ENCODE peak calls at places on chromosomes 6 and 20, in four cellular contexts. D is cardiac muscle cell, V is right cardiac atrium, Z is pancreas. S is an unnamed sample.
A peak's percentile ranks its signal among the peaks of the same experiment; 100 is the strongest.

GRCh38 chr6:31419842-31420241 is 16.4 kb downstream of the MICA start:
- DNase-seq in D (no peak), V (no peak), Z (no peak), S (no peak)

GRCh38 chr6:112268011-112268410 is 13.6 kb upstream of the LAMA4 start:
- DNase-seq in D (no peak), V (no peak), Z (no peak), S (no peak)

GRCh38 chr6:75775219-75775618 is 26.2 kb downstream of the MYO6 start:
- DNase-seq in D (peak; percentile 94), V (no peak), Z (no peak), S (no peak)

GRCh38 chr6:46486186-46486585 is 5.1 kb downstream of the RCAN2 start:
- DNase-seq in D (no peak), V (no peak), Z (no peak), S (no peak)

GRCh38 chr6:169811521-169812256 is 60.3 kb downstream of the ERMARD start:
- DNase-seq in D (no peak), V (no peak), Z (no peak), S (no peak)

GRCh38 chr6:149468179-149468578 is 16.6 kb downstream of the ZC3H12D start:
- DNase-seq in D (no peak), V (no peak), Z (no peak), S (no peak)

GRCh38 chr6:129183681-129184216 is 300.8 kb downstream of the LAMA2 start:
- DNase-seq in D (no peak), V (no peak), Z (no peak), S (no peak)

GRCh38 chr20:3862333-3862732 is 15.7 kb downstream of the MAVS start:
- DNase-seq in D (no peak), V (no peak), Z (no peak), S (no peak)

GRCh38 chr6:37029249-37029959 is 23.9 kb downstream of the FGD2 start:
- DNase-seq in D (peak; percentile 75), V (peak; percentile 84), Z (peak; percentile 74), S (peak; percentile 49)

GRCh38 chr6:15691250-15691869 is 28.5 kb upstream of the DTNBP1 start:
- DNase-seq in D (peak; percentile 93), V (peak; percentile 92), Z (peak; percentile 83), S (peak; percentile 85)

GRCh38 chr6:16284472-16284871 is 46.1 kb downstream of the GMPR start:
- DNase-seq in D (no peak), V (no peak), Z (no peak), S (no peak)

GRCh38 chr20:37873909-37874308 is 29.0 kb upstream of the VSTM2L start:
- DNase-seq in D (no peak), V (no peak), Z (no peak), S (no peak)

GRCh38 chr6:24933868-24934401 is 1.8 kb downstream of the RIPOR2 start:
- DNase-seq in D (peak; percentile 64), V (no peak), Z (no peak), S (no peak)

GRCh38 chr6:154356690-154357089 is at the start of gene IPCEF1:
- DNase-seq in D (no peak), V (no peak), Z (no peak), S (no peak)

GRCh38 chr6:142462260-142462659 is 160.5 kb downstream of the ADGRG6 start:
- DNase-seq in D (no peak), V (no peak), Z (no peak), S (no peak)

GRCh38 chr6:116111552-116112528 is 11.2 kb downstream of the NT5DC1 start:
- DNase-seq in D (peak; percentile 60), V (no peak), Z (no peak), S (peak; percentile 39)

GRCh38 chr20:8370774-8371173 is 238.7 kb downstream of the PLCB1 start:
- DNase-seq in D (no peak), V (no peak), Z (no peak), S (no peak)

GRCh38 chr20:6121504-6121903 is 1.3 kb downstream of the FERMT1 start:
- DNase-seq in D (no peak), V (no peak), Z (no peak), S (no peak)

GRCh38 chr20:37379967-37380828 is 34.3 kb downstream of the SRC start:
- DNase-seq in D (no peak), V (no peak), Z (no peak), S (no peak)

GRCh38 chr20:31473331-31474096 is 1.4 kb downstream of the DEFB124 start:
- DNase-seq in D (no peak), V (no peak), Z (no peak), S (no peak)

DNA sequence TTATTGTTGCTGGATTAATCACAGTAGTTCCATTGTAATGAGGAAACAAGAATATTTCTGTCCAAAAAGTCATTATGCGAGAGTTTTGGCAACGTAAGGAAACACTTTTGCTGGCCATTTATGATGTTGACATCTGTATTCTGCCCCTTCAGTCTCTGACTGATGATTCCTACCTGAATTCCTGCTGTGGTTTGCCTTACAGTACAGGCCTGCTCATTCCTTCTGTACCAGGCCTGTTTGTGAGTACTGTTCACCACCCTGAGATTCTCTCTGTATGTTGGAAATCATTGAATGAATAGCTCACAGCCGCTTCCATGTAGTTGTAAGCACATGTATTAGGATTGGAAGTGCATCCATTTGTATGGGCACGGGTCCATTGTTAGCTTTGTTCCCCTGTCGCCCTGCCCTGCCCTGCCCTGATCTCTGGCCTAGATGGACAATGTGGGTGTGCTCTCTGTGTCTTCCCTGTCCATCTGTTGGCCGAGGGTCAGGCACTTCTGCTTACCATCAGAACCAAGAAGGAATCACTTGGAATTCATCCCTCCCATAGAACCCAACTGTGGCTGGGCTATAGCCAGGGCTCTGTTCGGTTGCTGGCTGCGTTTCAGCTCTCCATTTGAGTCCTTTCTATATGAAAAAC is 26.8 kb upstream of the TULP4 start:
- DNase-seq in D (no peak), V (no peak), Z (no peak), S (no peak)
- H3K4me3 ChIP-seq in D (no peak overlapping the region), V (no peak overlapping the region), Z (no peak overlapping the region), S (no peak overlapping the region)

GRCh38 chr20:47358672-47359532 is 2.4 kb upstream of the ZMYND8 start:
- DNase-seq in D (peak; percentile 79), V (peak; percentile 76), Z (peak; percentile 77), S (peak; percentile 95)

GRCh38 chr20:47360207-47360488 is 3.6 kb upstream of the ZMYND8 start:
- DNase-seq in D (no peak), V (no peak), Z (no peak), S (no peak)

GRCh38 chr20:47358052-47358671 is 1.7 kb upstream of the ZMYND8 start:
- DNase-seq in D (no peak), V (no peak), Z (no peak), S (no peak)

GRCh38 chr20:47360489-47361267 is 4.2 kb upstream of the ZMYND8 start:
- DNase-seq in D (peak; percentile 93), V (peak; percentile 96), Z (peak; percentile 83), S (peak; percentile 93)

DNA sequence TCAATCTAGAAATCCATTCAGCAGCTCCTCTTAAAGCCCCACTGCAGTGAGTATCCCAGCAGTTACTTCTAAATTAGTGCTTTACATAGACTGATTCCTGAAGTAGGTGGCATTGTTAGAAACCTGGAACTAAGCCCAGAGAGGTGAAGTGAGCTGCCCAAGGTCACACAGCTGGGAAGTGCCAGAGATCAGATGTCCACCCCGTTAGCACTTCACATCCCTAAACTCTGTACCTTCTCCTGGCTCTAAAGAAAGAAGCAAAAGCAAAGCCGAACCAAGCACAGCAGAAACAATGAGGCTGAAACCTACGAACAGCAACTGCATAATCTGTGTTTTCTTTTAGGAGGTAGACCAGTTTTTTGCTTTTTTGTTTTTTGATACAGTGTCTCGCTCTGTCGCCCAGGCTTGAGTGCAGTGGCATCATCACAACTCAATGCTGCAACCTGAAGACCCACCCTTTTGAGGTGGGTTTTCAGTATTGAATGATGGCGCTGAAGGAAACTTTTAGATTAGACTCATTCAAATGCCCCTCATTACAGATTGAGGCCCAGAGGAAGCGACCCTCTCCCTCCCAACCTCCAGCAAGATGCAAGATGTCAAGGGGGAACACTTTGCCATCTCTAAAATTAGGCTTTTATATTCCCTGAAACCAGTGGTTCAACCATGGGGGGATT is 3.2 kb upstream of the ZMYND8 start:
- DNase-seq in D (no peak), V (no peak), Z (no peak), S (peak; percentile 58)
- H3K4me1 ChIP-seq in D (peaks cover 71% of the 10 kb centered on the region), V (peaks cover 43% of the 10 kb centered on the region), Z (peaks cover 66% of the 10 kb centered on the region), S (peaks cover 68% of the 10 kb centered on the region)

DNA sequence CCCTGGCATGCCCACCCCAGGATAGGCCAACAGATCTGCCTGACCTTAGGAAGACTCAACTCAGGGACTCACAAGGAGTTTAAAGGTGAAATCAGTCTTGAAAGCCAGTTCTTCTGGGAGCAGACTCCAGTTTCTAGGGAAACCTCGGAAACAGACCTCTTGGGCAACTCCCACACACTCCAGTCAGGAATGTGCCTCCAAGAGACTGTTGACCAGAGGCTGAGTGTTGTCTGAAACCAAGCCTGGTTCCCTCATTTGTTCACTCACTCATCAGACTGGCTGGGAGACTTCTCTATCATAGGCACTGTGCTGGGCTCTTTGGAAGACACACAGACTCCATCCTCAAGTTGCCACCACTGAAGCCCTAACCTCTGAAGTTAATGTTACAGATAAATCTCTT is 1.8 kb downstream of the TREM1 start:
- DNase-seq in D (peak; percentile 7), V (no peak), Z (no peak), S (peak; percentile 72)
- H3K4me3 ChIP-seq in D (no peak overlapping the region), V (no peak overlapping the region), Z (no peak overlapping the region), S (no peak overlapping the region)

GRCh38 chr6:18451756-18452155 is 64.6 kb downstream of the RNF144B start:
- DNase-seq in D (no peak), V (no peak), Z (no peak), S (no peak)

GRCh38 chr6:18446771-18447170 is 59.6 kb downstream of the RNF144B start:
- DNase-seq in D (no peak), V (no peak), Z (no peak), S (no peak)

GRCh38 chr6:18444176-18444575 is 57.0 kb downstream of the RNF144B start:
- DNase-seq in D (no peak), V (no peak), Z (no peak), S (no peak)

DNA sequence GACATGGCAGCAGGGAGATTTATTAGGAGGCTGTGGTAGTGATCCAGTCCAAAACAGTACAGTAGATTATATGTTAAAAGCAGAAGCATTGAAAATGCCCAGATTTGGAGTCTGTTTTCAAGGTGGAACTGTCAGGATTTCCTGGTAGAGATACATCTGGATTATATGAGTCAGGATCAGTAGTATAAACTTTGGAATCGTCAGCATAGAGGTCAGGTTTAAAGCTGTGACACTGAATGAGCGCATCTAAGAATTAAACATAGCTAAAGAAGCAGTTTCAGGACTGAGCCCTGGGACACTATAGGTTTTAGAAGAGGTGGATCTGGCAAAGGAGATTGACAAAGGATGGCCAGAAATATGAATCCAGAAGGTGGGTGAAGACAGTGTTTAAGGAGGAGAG is 60.4 kb downstream of the RNF144B start:
- DNase-seq in D (no peak), V (no peak), Z (no peak), S (no peak)
- H3K4me1 ChIP-seq in D (no peaks in the 10 kb centered on the region), V (peaks cover 4% of the 10 kb centered on the region), Z (no peaks in the 10 kb centered on the region), S (peaks cover 77% of the 10 kb centered on the region)

DNA sequence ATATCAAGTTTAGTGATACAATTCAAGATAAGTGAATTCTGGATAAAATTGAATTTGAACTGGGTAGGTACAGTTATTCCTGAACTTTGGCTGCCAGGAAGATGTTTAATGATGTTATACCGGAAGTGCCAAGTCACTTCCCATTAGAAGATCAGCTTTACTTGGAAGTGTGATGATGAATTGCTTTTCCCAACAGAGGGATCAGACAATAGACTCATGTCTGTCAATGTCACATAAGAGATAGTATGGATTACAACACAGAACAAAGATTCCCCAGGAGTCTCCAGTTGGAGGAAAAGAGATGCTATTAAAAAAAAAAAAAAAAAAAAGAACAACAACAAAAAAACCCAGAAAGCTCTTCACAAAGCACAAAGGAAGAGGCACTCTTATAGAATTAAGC is 497.9 kb upstream of the EPHA7 start:
- DNase-seq in D (no peak), V (no peak), Z (no peak), S (no peak)
- H3K4me3 ChIP-seq in D (no peak overlapping the region), V (no peak overlapping the region), Z (no peak overlapping the region), S (no peak overlapping the region)

GRCh38 chr6:72828904-72829303 is 207.0 kb downstream of the KCNQ5 start:
- DNase-seq in D (no peak), V (no peak), Z (no peak), S (no peak)
- H3K4me1 ChIP-seq in D (no peaks in the 10 kb centered on the region), V (no peaks in the 10 kb centered on the region), Z (no peaks in the 10 kb centered on the region), S (no peaks in the 10 kb centered on the region)